ENCODE peak calls at places on chromosome 10, in five cellular contexts. W is CD8-positive, alpha-beta T cell; P is CD4-positive, alpha-beta T cell; V is uterus; F is IMR-90. G is an unnamed sample.

GRCh38 chr10:116521424-116522305 is 24.1 kb upstream of the PNLIP start:
- DNase-seq in W (no peak), F (peak; percentile 52), P (no peak), V (no peak), G (no peak)

GRCh38 chr10:127193125-127193524 is 3.3 kb downstream of the INSYN2A start:
- DNase-seq in F (peak; percentile 88), V (no peak), W (no peak), P (no peak), G (no peak)

GRCh38 chr10:123331438-123331837 is 177.2 kb downstream of the BUB3 start:
- DNase-seq in V (no peak), P (no peak), W (no peak), F (peak; percentile 0), G (no peak)

GRCh38 chr10:117137911-117138642 is at the start of gene VAX1:
- DNase-seq in W (no peak), F (no peak), P (no peak), V (no peak), G (no peak)

GRCh38 chr10:18610517-18610916 is 40.9 kb downstream of the NSUN6 start:
- DNase-seq in F (peak; percentile 87), V (no peak), W (no peak), P (no peak), G (no peak)

GRCh38 chr10:91587710-91588638 is 44.9 kb downstream of the PPP1R3C start:
- DNase-seq in W (no peak), F (peak; percentile 83), P (no peak), V (peak; percentile 45), G (no peak)

GRCh38 chr10:28938745-28939144 is 261.4 kb downstream of the BAMBI start:
- DNase-seq in W (no peak), P (no peak), F (peak; percentile 71), V (no peak), G (no peak)

GRCh38 chr10:17984056-17984455 is 32.3 kb downstream of the SLC39A12 start:
- DNase-seq in V (no peak), W (no peak), P (no peak), F (peak; percentile 49), G (no peak)

GRCh38 chr10:101495324-101495925 is 92.6 kb downstream of the POLL start:
- DNase-seq in V (no peak), W (no peak), P (no peak), F (peak; percentile 3), G (no peak)

GRCh38 chr10:98758451-98758850 is 311.7 kb upstream of the HPS1 start:
- DNase-seq in W (no peak), V (no peak), P (no peak), F (no peak), G (no peak)

GRCh38 chr10:22152403-22152802 is 65.4 kb downstream of the EBLN1 start:
- DNase-seq in W (no peak), F (no peak), P (no peak), V (no peak), G (no peak)

GRCh38 chr10:33005322-33006282 is 47.6 kb upstream of the ITGB1 start:
- DNase-seq in V (peak; percentile 85), F (peak; percentile 98), W (peak; percentile 57), P (peak; percentile 42), G (peak; percentile 96)

GRCh38 chr10:50416181-50416824 is 165.0 kb upstream of the ASAH2 start:
- DNase-seq in P (no peak), W (no peak), V (no peak), F (peak; percentile 24), G (no peak)

GRCh38 chr10:121187375-121187774 is 336.2 kb downstream of the WDR11 start:
- DNase-seq in V (no peak), W (no peak), F (no peak), P (no peak), G (no peak)
- H3K27ac ChIP-seq in V (peak overlapping the region; percentile 51), W (no peak overlapping the region), F (no peak overlapping the region), P (no peak overlapping the region), G (no peak overlapping the region)

DNA sequence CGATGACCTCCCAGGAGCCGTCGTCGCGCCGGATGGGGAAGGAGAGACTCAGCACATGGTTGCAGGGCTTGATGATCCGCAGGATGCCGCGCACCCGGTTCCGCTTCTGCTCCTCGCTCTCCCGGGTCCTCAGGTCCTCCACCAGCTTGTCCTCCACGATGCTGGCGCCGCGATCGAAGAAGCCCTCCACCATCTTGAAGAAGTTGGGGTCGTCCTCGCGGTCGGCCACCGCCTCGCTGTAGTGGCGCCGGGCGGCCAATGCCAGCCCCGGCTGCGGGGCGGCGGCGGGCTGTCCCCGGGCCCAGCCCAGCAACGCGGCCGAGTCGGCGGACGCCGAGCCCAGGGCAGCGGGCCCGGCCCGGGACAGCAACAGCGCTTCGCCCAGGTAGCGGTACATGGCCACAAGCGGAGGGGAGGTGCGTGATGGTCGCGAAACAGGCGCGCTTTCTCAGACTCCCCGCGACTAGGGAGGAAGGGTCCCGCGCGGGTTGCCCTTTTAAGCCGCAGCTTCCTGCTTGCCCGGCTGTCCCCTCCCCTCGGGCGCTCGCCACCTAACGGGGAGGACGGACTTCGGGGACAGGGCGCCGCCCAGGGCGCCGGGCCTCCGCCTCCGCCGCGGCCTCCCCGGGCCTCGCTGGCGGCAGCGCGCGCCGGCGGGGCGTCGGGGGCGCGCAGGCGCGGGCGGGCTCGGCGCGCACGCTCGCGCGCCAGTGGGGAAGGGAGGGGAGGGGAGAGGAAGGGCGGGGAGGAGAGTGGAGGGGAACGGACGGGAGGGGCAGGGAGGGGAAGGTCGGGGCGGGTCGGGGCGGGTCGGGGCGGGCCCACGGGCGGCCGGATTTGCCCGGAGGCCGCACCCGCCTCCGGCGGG is at the start of the genes GLUD1 and SHLD2:
- DNase-seq in W (peak; percentile 91), P (peak; percentile 82), F (peak; percentile 84), V (peak; percentile 88), G (peak; percentile 94)
- TF ChIP-seq CTCF in W (no peak), P (no peak), F (peak; percentile 17), V (no peak), G (no peak)

DNA sequence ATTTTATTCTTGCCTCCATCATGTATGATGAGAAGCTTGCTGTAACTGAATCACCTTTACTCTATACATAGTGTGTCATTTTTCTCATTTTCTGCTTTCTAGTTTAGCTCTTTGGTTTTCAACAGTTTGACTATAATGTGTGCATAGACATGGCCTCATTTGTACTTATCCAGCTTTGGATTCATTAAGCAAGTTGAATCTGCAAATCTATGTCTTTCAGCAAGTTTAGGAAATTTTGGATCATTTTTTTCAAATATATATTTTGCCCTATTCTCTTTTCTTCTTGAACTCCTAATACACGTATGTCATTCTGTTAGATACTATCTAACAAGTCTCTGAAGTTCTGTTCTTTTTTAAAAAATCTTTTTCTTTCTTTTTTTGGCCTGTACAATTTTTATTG is 57.8 kb downstream of the PRLHR start:
- DNase-seq in F (no peak), W (no peak), V (no peak), P (no peak), G (no peak)
- H3K27ac ChIP-seq in F (no peak overlapping the region), W (no peak overlapping the region), V (no peak overlapping the region), P (no peak overlapping the region), G (no peak overlapping the region)

GRCh38 chr10:107413971-107414370 is 249.5 kb upstream of the SORCS1 start:
- DNase-seq in F (no peak), V (no peak), W (no peak), P (no peak), G (no peak)

GRCh38 chr10:107415446-107415845 is 250.9 kb upstream of the SORCS1 start:
- DNase-seq in P (no peak), V (no peak), W (no peak), F (no peak), G (no peak)

GRCh38 chr10:107409517-107409916 is 245.0 kb upstream of the SORCS1 start:
- DNase-seq in F (peak; percentile 0), P (no peak), W (no peak), V (no peak), G (no peak)
- TF ChIP-seq CTCF in F (no peak), P (no peak), W (no peak), V (no peak), G (no peak)

GRCh38 chr10:103802081-103802480 is 53.3 kb downstream of the SH3PXD2A start:
- DNase-seq in W (no peak), V (no peak), F (no peak), P (no peak), G (no peak)
- H3K27ac ChIP-seq in W (no peak overlapping the region), V (no peak overlapping the region), F (no peak overlapping the region), P (no peak overlapping the region), G (no peak overlapping the region)

GRCh38 chr10:119616879-119617580 is 20.3 kb upstream of the TIAL1 start:
- DNase-seq in W (no peak), V (peak; percentile 39), P (no peak), F (no peak), G (no peak)
- TF ChIP-seq CTCF in W (no peak), V (no peak), P (no peak), F (peak; percentile 24), G (no peak)

G was measured in coronary artery.